ENCODE peak calls at places on chromosomes 13 and 19, in seven cellular contexts. L is SK-N-SH, T is Panc1, X is GM12878, M is K562, C is HCT116, N is HepG2. U is an unnamed sample.

GRCh38 chr13:44396963-44397580 is 23.4 kb downstream of the SERP2 start:
- DNase-seq in X (no peak), L (peak), N (no peak), M (peak), T (no peak), C (no peak), U (no peak)

GRCh38 chr19:35462476-35462953 is 14.5 kb downstream of the FFAR2 start:
- DNase-seq in L (no peak), N (no peak), M (no peak), C (no peak), T (no peak), X (peak), U (no peak)

GRCh38 chr13:99572921-99573320 is 71.6 kb downstream of the TM9SF2 start:
- DNase-seq in N (no peak), C (no peak), T (no peak), M (no peak), L (no peak), X (no peak), U (no peak)

GRCh38 chr19:15758379-15758778 is 20.6 kb downstream of the OR10H3 start:
- DNase-seq in M (no peak), T (no peak), N (no peak), X (no peak), C (no peak), L (no peak), U (no peak)

GRCh38 chr13:102402292-102402691 is 444 bp upstream of the FGF14 start:
- DNase-seq in C (no peak), X (no peak), T (no peak), M (no peak), N (no peak), L (peak), U (peak)

GRCh38 chr13:33249066-33249465 is 36.5 kb downstream of the STARD13 start:
- DNase-seq in C (peak), T (no peak), L (no peak), M (no peak), X (no peak), N (no peak), U (no peak)

GRCh38 chr13:26280822-26281221 is 26.9 kb downstream of the CDK8 start:
- DNase-seq in L (no peak), M (no peak), T (no peak), N (peak), X (no peak), C (no peak), U (peak)

GRCh38 chr13:37070956-37071355 is 11.5 kb upstream of the SUPT20H start:
- DNase-seq in L (no peak), N (no peak), X (no peak), M (no peak), C (no peak), T (no peak), U (no peak)

GRCh38 chr13:41955605-41956004 is 5.3 kb downstream of the VWA8 start:
- DNase-seq in L (no peak), M (no peak), X (no peak), T (no peak), C (no peak), N (no peak), U (no peak)

GRCh38 chr19:33639034-33639681 is 17.4 kb downstream of the CHST8 start:
- DNase-seq in X (no peak), L (no peak), M (no peak), T (no peak), N (no peak), C (no peak), U (no peak)

GRCh38 chr13:97235549-97236206 is 13.5 kb downstream of the MBNL2 start:
- DNase-seq in M (no peak), X (no peak), L (peak), T (no peak), N (no peak), C (no peak), U (no peak)

GRCh38 chr19:15634105-15634504 is 6.6 kb upstream of the CYP4F3 start:
- DNase-seq in T (no peak), X (no peak), N (no peak), L (no peak), M (no peak), C (no peak), U (no peak)

GRCh38 chr13:53310786-53311185 is 282.2 kb downstream of the OLFM4 start:
- DNase-seq in N (no peak), T (no peak), C (no peak), L (no peak), X (no peak), M (no peak), U (no peak)

GRCh38 chr19:9709305-9709704 is 34.4 kb upstream of the ZNF562 start:
- DNase-seq in L (no peak), T (no peak), C (no peak), X (no peak), N (no peak), M (no peak), U (no peak)

GRCh38 chr19:5903054-5903501 is 512 bp downstream of the NDUFA11 start:
- DNase-seq in X (no peak), T (no peak), N (no peak), L (no peak), M (peak), C (no peak), U (no peak)

GRCh38 chr19:9857920-9858746 is 23.0 kb downstream of the PIN1 start:
- DNase-seq in T (no peak), C (no peak), X (no peak), M (peak), L (no peak), N (no peak), U (no peak)

GRCh38 chr19:35955881-35956634 is 19.9 kb downstream of the LRFN3 start:
- DNase-seq in L (no peak), T (no peak), M (no peak), X (no peak), N (no peak), C (no peak), U (no peak)

GRCh38 chr13:25722893-25723292 is 328.9 kb downstream of the SHISA2 start:
- DNase-seq in C (no peak), N (no peak), M (no peak), X (no peak), L (no peak), T (no peak), U (no peak)

GRCh38 chr13:94711561-94712286 is 621 bp downstream of the SOX21 start:
- DNase-seq in C (no peak), T (no peak), L (peak), X (no peak), M (peak), N (no peak), U (no peak)

GRCh38 chr19:48501446-48501960 is 10.1 kb downstream of the LMTK3 start:
- DNase-seq in M (peak), L (no peak), X (peak), C (no peak), N (peak), T (no peak), U (peak)

GRCh38 chr13:53783466-53783865 is 754.9 kb downstream of the OLFM4 start:
- DNase-seq in X (no peak), N (no peak), M (no peak), C (no peak), L (no peak), T (no peak), U (no peak)

GRCh38 chr19:36113895-36114762 is 546 bp downstream of the POLR2I start:
- DNase-seq in N (no peak), X (no peak), T (no peak), C (no peak), M (peak), L (peak), U (no peak)

GRCh38 chr13:42885325-42885724 is 103.9 kb downstream of the FAM216B start:
- DNase-seq in T (no peak), N (no peak), X (no peak), C (no peak), M (no peak), L (no peak), U (peak)

GRCh38 chr13:33228645-33229445 is 56.7 kb downstream of the STARD13 start:
- DNase-seq in T (no peak), C (peak), M (peak), X (no peak), L (peak), N (peak), U (no peak)

GRCh38 chr19:49812997-49813861 is at the start of gene FUZ:
- DNase-seq in C (peak), N (no peak), L (peak), X (peak), T (peak), M (peak), U (peak)
- TF ChIP-seq SIN3A in C (no peak), N (no peak), L (peak), X (peak), T (peak), M (no peak), U (peak)

GRCh38 chr19:56084835-56085536 is 36.1 kb downstream of the ZNF787 start:
- DNase-seq in X (no peak), T (no peak), C (no peak), L (peak), M (no peak), N (no peak), U (no peak)
- TF ChIP-seq SIN3A in X (no peak), T (no peak), C (no peak), L (no peak), M (no peak), N (no peak), U (no peak)

GRCh38 chr19:10968527-10969081 is 7.8 kb downstream of the SMARCA4 start:
- DNase-seq in C (no peak), L (no peak), X (peak), M (no peak), N (no peak), T (no peak), U (no peak)
- TF ChIP-seq SIN3A in C (no peak), L (no peak), X (no peak), M (no peak), N (no peak), T (no peak), U (no peak)

GRCh38 chr13:73268306-73268705 is 209.5 kb downstream of the KLF5 start:
- DNase-seq in N (no peak), L (no peak), T (no peak), C (no peak), X (no peak), M (no peak), U (no peak)
- TF ChIP-seq SIN3A in N (no peak), L (no peak), T (no peak), C (no peak), X (no peak), M (no peak), U (no peak)